ENCODE peak calls at places on chromosomes 3 and 15, in nine cellular contexts. E is putamen, J is endothelial cell, V is NCI-H69, B is SW480, D is stromal cell of bone marrow, R is right lobe of liver, U is neural crest cell, Y is NCI-H2081. M is an unnamed sample.

GRCh38 chr3:124775776-124776336 is 45.6 kb downstream of the UMPS start:
- DNase-seq in V (peak), R (no peak), U (no peak), J (no peak), Y (no peak), E (no peak), B (no peak), D (no peak), M (no peak)

GRCh38 chr15:74032046-74032445 is 37.5 kb downstream of the PML start:
- DNase-seq in V (no peak), D (no peak), E (no peak), R (no peak), J (no peak), B (no peak), Y (no peak), U (no peak), M (no peak)

GRCh38 chr3:181690769-181691168 is 21.0 kb upstream of the SOX2 start:
- DNase-seq in J (no peak), Y (peak), R (no peak), U (no peak), E (no peak), B (no peak), V (no peak), D (no peak), M (no peak)

GRCh38 chr15:52834379-52834778 is 44.2 kb upstream of the ONECUT1 start:
- DNase-seq in U (no peak), J (no peak), R (no peak), Y (no peak), E (no peak), D (no peak), V (no peak), B (no peak), M (no peak)

GRCh38 chr15:42549782-42550392 is 1.2 kb downstream of the HAUS2 start:
- DNase-seq in V (no peak), U (no peak), E (no peak), R (no peak), B (no peak), J (no peak), Y (no peak), D (no peak), M (no peak)

GRCh38 chr3:98982336-98982735 is 80.8 kb upstream of the DCBLD2 start:
- DNase-seq in B (no peak), Y (no peak), D (no peak), U (no peak), E (no peak), V (no peak), J (no peak), R (no peak), M (no peak)

GRCh38 chr3:27310693-27311092 is 58.5 kb downstream of the NEK10 start:
- DNase-seq in E (no peak), U (no peak), B (peak), D (no peak), R (no peak), V (no peak), J (no peak), Y (no peak), M (no peak)

GRCh38 chr3:32285910-32286309 is 47.4 kb downstream of the CMTM8 start:
- DNase-seq in J (no peak), U (no peak), D (no peak), V (peak), R (no peak), Y (peak), B (no peak), E (no peak), M (no peak)

GRCh38 chr15:64247906-64248541 is 85.2 kb upstream of the PPIB start:
- DNase-seq in V (peak), R (no peak), J (no peak), U (no peak), D (peak), Y (peak), E (peak), B (peak), M (no peak)

GRCh38 chr15:90871716-90872480 is 3.5 kb downstream of the FURIN start:
- DNase-seq in Y (no peak), V (peak), J (no peak), B (no peak), R (no peak), E (no peak), D (no peak), U (no peak), M (no peak)

GRCh38 chr3:46109635-46110005 is 82.3 kb upstream of the XCR1 start:
- DNase-seq in J (no peak), E (no peak), U (no peak), D (no peak), R (no peak), V (no peak), Y (no peak), B (peak), M (no peak)

GRCh38 chr3:58251653-58252052 is 14.1 kb downstream of the ABHD6 start:
- DNase-seq in B (no peak), R (no peak), U (no peak), J (no peak), Y (no peak), V (peak), D (no peak), E (no peak), M (no peak)

GRCh38 chr3:159250961-159251360 is 449.1 kb downstream of the MFSD1 start:
- DNase-seq in J (no peak), D (no peak), Y (no peak), U (no peak), E (no peak), B (no peak), V (no peak), R (no peak), M (no peak)

GRCh38 chr3:117871934-117872333 is 1162.4 kb downstream of the TUSC7 start:
- DNase-seq in J (no peak), V (no peak), D (no peak), B (no peak), E (no peak), Y (no peak), U (no peak), R (no peak), M (no peak)

GRCh38 chr15:65583701-65584100 is 27.2 kb downstream of the INTS14 start:
- DNase-seq in V (peak), E (no peak), U (peak), J (peak), Y (no peak), R (no peak), D (no peak), B (no peak), M (no peak)

GRCh38 chr15:26294062-26294689 is 431.0 kb upstream of the ATP10A start:
- DNase-seq in Y (no peak), B (peak), D (no peak), U (no peak), R (no peak), E (no peak), J (no peak), V (peak), M (no peak)

GRCh38 chr3:57234613-57235575 is 7.4 kb downstream of the APPL1 start:
- DNase-seq in E (no peak), Y (no peak), D (no peak), V (no peak), B (no peak), R (no peak), U (no peak), J (no peak), M (no peak)

GRCh38 chr15:73885954-73886700 is 12.8 kb downstream of the TBC1D21 start:
- DNase-seq in V (no peak), R (no peak), U (no peak), B (no peak), J (no peak), Y (no peak), E (no peak), D (no peak), M (peak)

GRCh38 chr3:15438988-15439387 is 11.6 kb downstream of the EAF1 start:
- DNase-seq in D (peak), J (no peak), E (no peak), R (no peak), B (no peak), U (no peak), Y (no peak), V (no peak), M (no peak)

GRCh38 chr3:102092617-102093466 is 243.5 kb downstream of the NFKBIZ start:
- DNase-seq in Y (no peak), B (no peak), D (no peak), R (no peak), V (no peak), E (no peak), J (no peak), U (no peak), M (no peak)

GRCh38 chr3:11734-12133 is 184.8 kb upstream of the CHL1 start:
- DNase-seq in U (no peak), D (no peak), J (no peak), V (peak), R (peak), E (no peak), Y (no peak), B (no peak), M (no peak)

GRCh38 chr3:125593991-125594574 is 1.2 kb downstream of the OSBPL11 start:
- DNase-seq in V (peak), D (no peak), J (no peak), B (peak), E (peak), U (no peak), Y (no peak), R (no peak), M (no peak)

GRCh38 chr3:37608061-37608702 is 253.5 kb upstream of the CTDSPL start:
- DNase-seq in R (no peak), V (no peak), E (no peak), U (no peak), J (no peak), B (peak), D (no peak), Y (no peak), M (no peak)

GRCh38 chr3:117719316-117719926 is 1009.8 kb downstream of the TUSC7 start:
- DNase-seq in R (no peak), V (peak), U (no peak), B (peak), D (no peak), Y (peak), J (no peak), E (peak), M (no peak)

GRCh38 chr3:22685598-22685997 is 517.5 kb upstream of the UBE2E2 start:
- DNase-seq in U (no peak), J (peak), Y (peak), B (peak), E (no peak), V (no peak), R (no peak), D (no peak), M (no peak)

GRCh38 chr3:75220932-75221331 is 443.2 kb upstream of the FRG2C start:
- DNase-seq in B (no peak), U (no peak), E (no peak), R (no peak), V (peak), J (no peak), D (no peak), Y (no peak), M (no peak)

GRCh38 chr3:191985691-191986090 is 524.7 kb downstream of the PYDC2 start:
- DNase-seq in R (no peak), J (no peak), D (peak), U (no peak), V (no peak), B (no peak), Y (no peak), E (no peak), M (no peak)

GRCh38 chr3:191085091-191085490 is 114.0 kb upstream of the OSTN start:
- DNase-seq in B (no peak), J (no peak), R (no peak), D (peak), Y (no peak), U (no peak), E (no peak), V (no peak), M (no peak)

GRCh38 chr3:122956685-122957455 is 70.7 kb downstream of the SEMA5B start:
- DNase-seq in U (no peak), Y (no peak), R (no peak), V (no peak), B (no peak), D (no peak), J (no peak), E (no peak), M (no peak)

GRCh38 chr3:159904911-159905310 is 83.7 kb upstream of the IL12A start:
- DNase-seq in Y (no peak), U (no peak), R (no peak), E (no peak), V (no peak), J (no peak), D (no peak), B (no peak), M (no peak)

GRCh38 chr3:30768703-30769550 is 125.5 kb downstream of the GADL1 start:
- DNase-seq in J (peak), Y (peak), U (peak), E (peak), R (peak), D (peak), B (peak), V (peak), M (peak)

GRCh38 chr3:119924111-119925094 is 142.5 kb downstream of the NR1I2 start:
- DNase-seq in J (no peak), E (no peak), D (no peak), Y (no peak), R (no peak), V (no peak), U (no peak), B (no peak), M (no peak)

GRCh38 chr3:72158639-72159005 is 373.7 kb upstream of the PROK2 start:
- DNase-seq in Y (no peak), B (no peak), D (no peak), V (peak), J (no peak), R (no peak), E (no peak), U (no peak), M (no peak)

GRCh38 chr3:152269423-152270144 is 855 bp downstream of the MBNL1 start:
- DNase-seq in J (no peak), B (peak), D (peak), V (peak), U (no peak), E (peak), Y (peak), R (peak), M (peak)

GRCh38 chr3:190575441-190576190 is 61.7 kb downstream of the IL1RAP start:
- DNase-seq in Y (no peak), D (no peak), E (no peak), R (no peak), V (no peak), U (no peak), J (no peak), B (no peak), M (no peak)

GRCh38 chr3:45055032-45055410 is 28.9 kb downstream of the CLEC3B start:
- DNase-seq in D (no peak), B (no peak), J (no peak), U (no peak), V (no peak), R (no peak), E (no peak), Y (no peak), M (no peak)

GRCh38 chr3:169323580-169324453 is 339.7 kb downstream of the MECOM start:
- DNase-seq in E (peak), B (no peak), V (no peak), J (peak), Y (no peak), U (no peak), D (peak), R (no peak), M (no peak)

GRCh38 chr3:89375451-89375850 is 268.0 kb downstream of the EPHA3 start:
- DNase-seq in V (no peak), D (no peak), R (no peak), E (no peak), B (no peak), Y (no peak), J (no peak), U (no peak), M (no peak)

GRCh38 chr3:166248784-166249183 is 411.6 kb upstream of the BCHE start:
- DNase-seq in U (no peak), J (no peak), R (no peak), D (no peak), V (no peak), Y (no peak), B (no peak), E (no peak), M (no peak)